ENCODE peak calls at places on chromosomes 4 and X, in six cellular contexts. I is HCT116, X is H1, J is NT2/D1, Q is HepG2, G is GM12878. E is an unnamed sample.

GRCh38 chr4:150078996-150079581 is 844 bp downstream of the DCLK2 start:
- DNase-seq in I (no peak), X (peak), J (no peak), Q (no peak), G (no peak), E (peak)

GRCh38 chr4:29900336-29900735 is 819.8 kb upstream of the PCDH7 start:
- DNase-seq in I (no peak), X (no peak), J (no peak), Q (no peak), G (no peak), E (no peak)

GRCh38 chr4:112857461-112857860 is 192.0 kb upstream of the ANK2 start:
- DNase-seq in I (peak), X (no peak), J (no peak), Q (no peak), G (no peak), E (no peak)

GRCh38 chr4:35105486-35105885 is 1138.8 kb downstream of the ARAP2 start:
- DNase-seq in I (no peak), X (no peak), J (no peak), Q (no peak), G (no peak), E (no peak)

GRCh38 chr4:150402968-150403367 is 179.0 kb upstream of the MAB21L2 start:
- DNase-seq in I (no peak), X (no peak), J (no peak), Q (no peak), G (no peak), E (peak)

GRCh38 chr4:152949930-152950329 is 13.8 kb downstream of the FHDC1 start:
- DNase-seq in I (no peak), X (no peak), J (no peak), Q (no peak), G (no peak), E (no peak)

GRCh38 chrX:2831471-2832228 is 2.9 kb downstream of the GYG2 start:
- DNase-seq in I (no peak), X (no peak), J (no peak), Q (no peak), G (no peak), E (no peak)

GRCh38 chr4:2222838-2223237 is 19.1 kb downstream of the HAUS3 start:
- DNase-seq in I (no peak), X (no peak), J (no peak), Q (no peak), G (no peak), E (no peak)

GRCh38 chr4:111883557-111883999 is 261.7 kb upstream of the FAM241A start:
- DNase-seq in I (no peak), X (no peak), J (no peak), Q (no peak), G (no peak), E (no peak)

GRCh38 chr4:40916880-40917279 is 167.1 kb downstream of the NSUN7 start:
- DNase-seq in I (peak), X (peak), J (no peak), Q (peak), G (no peak), E (no peak)

GRCh38 chr4:89283226-89283974 is 24.2 kb downstream of the GPRIN3 start:
- DNase-seq in I (no peak), X (no peak), J (no peak), Q (peak), G (no peak), E (no peak)

GRCh38 chrX:3697220-3697684 is 16.2 kb downstream of the PRKX start:
- DNase-seq in I (no peak), X (no peak), J (no peak), Q (no peak), G (no peak), E (no peak)

GRCh38 chrX:22126311-22126710 is 94.2 kb downstream of the PHEX start:
- DNase-seq in I (no peak), X (no peak), J (no peak), Q (no peak), G (no peak), E (no peak)

GRCh38 chr4:120842046-120842445 is 80.5 kb downstream of the PRDM5 start:
- DNase-seq in I (no peak), X (no peak), J (no peak), Q (no peak), G (no peak), E (peak)

GRCh38 chr4:82905205-82905604 is 4.7 kb downstream of the THAP9 start:
- DNase-seq in I (no peak), X (no peak), J (no peak), Q (no peak), G (peak), E (no peak)

GRCh38 chr4:69066945-69067344 is 29.3 kb upstream of the UGT2B7 start:
- DNase-seq in I (no peak), X (no peak), J (no peak), Q (no peak), G (no peak), E (no peak)

GRCh38 chr4:24777528-24777927 is 17.8 kb upstream of the SOD3 start:
- DNase-seq in I (no peak), X (no peak), J (no peak), Q (no peak), G (no peak), E (no peak)

GRCh38 chr4:71130827-71131603 is 137.6 kb downstream of the DCK start:
- DNase-seq in I (no peak), X (no peak), J (no peak), Q (no peak), G (no peak), E (no peak)

GRCh38 chr4:148054275-148054674 is 322.4 kb downstream of the ARHGAP10 start:
- DNase-seq in I (no peak), X (no peak), J (no peak), Q (no peak), G (no peak), E (no peak)

GRCh38 chr4:52873191-52873590 is 11.1 kb downstream of the RASL11B start:
- DNase-seq in I (peak), X (no peak), J (no peak), Q (no peak), G (no peak), E (no peak)

GRCh38 chr4:108317377-108317776 is 148.6 kb upstream of the LEF1 start:
- DNase-seq in I (no peak), X (no peak), J (no peak), Q (no peak), G (no peak), E (no peak)
- H3K4me3 ChIP-seq in I (no peak), X (no peak), J (no peak), Q (no peak), G (no peak), E (no peak)

DNA sequence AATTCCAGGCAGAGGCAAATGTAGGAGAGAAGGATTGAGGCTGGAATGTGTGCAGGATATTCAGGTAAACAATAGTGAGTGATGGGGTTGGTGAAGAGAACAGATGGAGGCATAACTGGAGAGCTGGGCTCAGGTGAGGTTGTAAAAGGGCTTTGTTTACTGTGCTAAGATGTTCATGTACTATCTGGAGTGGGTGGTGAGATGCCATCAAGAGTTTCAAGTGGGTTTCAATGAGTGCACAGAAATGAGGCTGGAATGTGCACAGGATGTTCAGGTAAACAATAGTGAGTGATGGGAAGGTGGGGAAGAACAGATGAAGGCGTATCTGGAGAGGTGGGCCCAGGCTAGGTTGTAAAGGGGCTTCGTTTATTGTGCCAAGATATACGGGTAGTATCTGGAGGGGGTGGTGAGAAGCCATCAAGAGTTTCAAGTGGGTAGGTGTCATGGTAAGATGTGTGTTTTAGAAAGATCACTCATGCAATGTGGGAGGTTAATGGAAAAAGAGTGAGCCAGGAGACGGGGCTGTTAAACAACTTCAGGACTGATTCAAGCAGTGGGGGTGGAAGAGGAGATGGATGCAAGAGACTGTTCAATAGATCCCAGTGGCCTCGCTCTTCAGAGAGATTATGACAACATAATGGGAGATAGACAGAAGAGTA is 25.4 kb upstream of the NMU start:
- DNase-seq in I (no peak), X (no peak), J (no peak), Q (no peak), G (no peak), E (no peak)
- TF ChIP-seq YY1 in I (no peak), X (no peak), J (no peak), Q (no peak), G (no peak), E (no peak)

GRCh38 chr4:178244785-178245184 is 802.5 kb upstream of the AGA start:
- DNase-seq in I (no peak), X (no peak), J (no peak), Q (no peak), G (no peak), E (no peak)
- H3K4me3 ChIP-seq in I (no peak), X (no peak), J (no peak), Q (no peak), G (no peak), E (no peak)

DNA sequence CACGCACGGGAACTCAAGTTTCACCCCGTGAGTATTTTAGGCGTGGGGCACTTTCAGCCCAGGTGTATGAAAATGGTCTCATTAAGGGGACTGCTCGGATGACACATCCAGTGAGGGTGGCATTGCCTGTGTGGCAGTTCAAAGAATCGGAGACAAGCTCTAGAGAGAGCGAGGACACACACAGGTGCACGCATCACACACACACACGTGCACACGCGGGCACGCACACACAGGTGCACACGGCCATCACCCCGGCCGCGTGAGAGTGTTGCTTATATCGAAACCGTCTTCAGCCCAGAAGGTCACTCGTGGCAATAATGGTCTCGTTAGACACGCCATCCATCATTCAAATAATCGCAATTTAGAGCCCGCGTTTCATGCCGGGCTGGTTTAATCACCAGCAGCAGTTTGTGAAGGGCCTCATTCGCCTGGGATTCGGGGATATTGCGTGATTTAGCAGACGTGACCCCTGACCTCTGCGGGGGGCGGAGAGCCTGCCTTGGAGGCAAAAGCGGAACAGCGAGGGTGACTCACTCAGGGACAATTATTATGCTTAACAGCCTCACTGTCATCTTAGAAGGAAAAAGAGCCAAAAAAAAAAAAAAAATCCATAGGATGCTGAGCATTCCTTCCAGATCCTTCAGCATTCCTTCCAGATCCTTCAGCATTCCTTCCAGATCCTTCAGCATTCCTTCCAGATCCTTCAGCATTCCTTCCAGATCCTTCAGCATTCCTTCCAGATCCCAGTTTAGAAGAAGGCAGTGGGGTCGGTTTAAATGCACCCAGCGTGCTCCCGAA is 89.4 kb upstream of the PPP2R3B start:
- DNase-seq in I (no peak), X (no peak), J (no peak), Q (no peak), G (no peak), E (no peak)
- TF ChIP-seq YY1 in I (no peak), X (no peak), J (no peak), Q (no peak), G (no peak), E (no peak)

GRCh38 chr4:12486995-12487394 is 997.1 kb downstream of the RAB28 start:
- DNase-seq in I (no peak), X (no peak), J (no peak), Q (no peak), G (no peak), E (no peak)

GRCh38 chr4:12488672-12489071 is 995.5 kb downstream of the RAB28 start:
- DNase-seq in I (no peak), X (no peak), J (no peak), Q (no peak), G (no peak), E (peak)

GRCh38 chr4:12495211-12495610 is 988.9 kb downstream of the RAB28 start:
- DNase-seq in I (no peak), X (no peak), J (no peak), Q (no peak), G (no peak), E (no peak)

GRCh38 chr4:12492730-12493398 is 991.3 kb downstream of the RAB28 start:
- DNase-seq in I (no peak), X (no peak), J (no peak), Q (no peak), G (no peak), E (no peak)
- H3K4me3 ChIP-seq in I (no peak), X (no peak), J (no peak), Q (no peak), G (no peak), E (no peak)

GRCh38 chr4:186787536-186787935 is 63.9 kb upstream of the FAT1 start:
- DNase-seq in I (no peak), X (no peak), J (no peak), Q (no peak), G (no peak), E (no peak)

GRCh38 chr4:186789671-186790070 is 66.0 kb upstream of the FAT1 start:
- DNase-seq in I (no peak), X (no peak), J (no peak), Q (no peak), G (no peak), E (no peak)

GRCh38 chr4:186790630-186791029 is 67.0 kb upstream of the FAT1 start:
- DNase-seq in I (no peak), X (no peak), J (no peak), Q (no peak), G (no peak), E (no peak)

DNA sequence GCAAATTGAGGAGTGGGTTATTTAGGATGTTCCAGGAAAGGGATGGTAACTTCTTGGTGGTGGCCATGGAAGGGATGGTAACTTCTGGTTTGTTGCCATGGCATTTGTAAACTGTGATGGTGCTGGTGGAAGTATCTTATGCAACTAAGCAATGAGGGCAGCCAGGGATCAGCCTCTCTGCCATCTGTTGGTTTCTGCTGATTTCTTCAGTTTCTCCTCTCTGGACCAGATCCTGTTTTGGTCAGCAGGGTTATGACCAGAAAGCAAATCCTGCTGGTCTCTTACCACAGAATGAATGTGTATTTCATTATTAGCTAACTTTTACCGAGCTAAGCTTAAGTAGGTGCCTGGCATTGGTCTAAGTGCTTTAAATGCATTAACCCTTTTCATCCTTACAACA is 69.3 kb upstream of the FAT1 start:
- DNase-seq in I (no peak), X (no peak), J (no peak), Q (no peak), G (no peak), E (no peak)
- TF ChIP-seq YY1 in I (no peak), X (no peak), J (no peak), Q (no peak), G (no peak), E (no peak)

GRCh38 chrX:1536712-1537030 is 314 bp downstream of the P2RY8 start:
- DNase-seq in I (no peak), X (no peak), J (no peak), Q (no peak), G (no peak), E (no peak)

GRCh38 chrX:1534321-1535168 is 2.4 kb downstream of the P2RY8 start:
- DNase-seq in I (no peak), X (peak), J (no peak), Q (no peak), G (no peak), E (no peak)

GRCh38 chrX:1537031-1537715 is at the start of gene P2RY8:
- DNase-seq in I (no peak), X (no peak), J (no peak), Q (peak), G (peak), E (no peak)

GRCh38 chrX:1533083-1533482 is 3.9 kb downstream of the P2RY8 start:
- DNase-seq in I (no peak), X (no peak), J (no peak), Q (no peak), G (no peak), E (no peak)

GRCh38 chrX:1535241-1536041 is 1.5 kb downstream of the P2RY8 start:
- DNase-seq in I (no peak), X (no peak), J (no peak), Q (no peak), G (peak), E (no peak)
- H3K4me3 ChIP-seq in I (no peak), X (no peak), J (no peak), Q (peak), G (peak), E (no peak)

GRCh38 chr4:79576480-79576803 is 168.4 kb upstream of the GK2 start:
- DNase-seq in I (no peak), X (no peak), J (no peak), Q (peak), G (no peak), E (peak)
- TF ChIP-seq YY1 in I (no peak), X (no peak), J (no peak), Q (no peak), G (no peak), E (no peak)

GRCh38 chrX:152993933-152994332 is at the start of gene PNMA5:
- DNase-seq in I (no peak), X (no peak), J (no peak), Q (no peak), G (no peak), E (no peak)
- H3K4me3 ChIP-seq in I (no peak), X (no peak), J (no peak), Q (no peak), G (no peak), E (no peak)